ENCODE peak calls at places on chromosomes 13 and 19, in nine cellular contexts. M is endothelial cell of umbilical vein, Z is fibroblast of lung, V is IMR-90, C is A549, J is GM23248, K is neuronal stem cell, D is neural progenitor cell, S is Karpas-422. T is an unnamed sample.

GRCh38 chr19:10418281-10419199 is 1.8 kb upstream of the PDE4A start:
- DNase-seq in M (no peak), Z (no peak), V (no peak), C (no peak), J (peak; percentile 29), K (peak; percentile 62), D (peak; percentile 68), S (no peak), T (peak; percentile 17)

GRCh38 chr19:47779524-47780214 is 1.2 kb downstream of the SELENOW start:
- DNase-seq in M (no peak), Z (no peak), V (no peak), C (no peak), J (peak; percentile 44), K (no peak), D (no peak), S (no peak), T (peak; percentile 29)

GRCh38 chr13:24911135-24911524 is 147.2 kb downstream of the RNF17 start:
- DNase-seq in M (no peak), Z (peak; percentile 62), V (peak; percentile 74), C (peak; percentile 4), J (peak; percentile 53), K (no peak), D (no peak), S (no peak), T (no peak)

GRCh38 chr19:2333807-2334211 is 5.3 kb downstream of the SPPL2B start:
- DNase-seq in M (no peak), Z (no peak), V (no peak), C (no peak), J (no peak), K (no peak), D (no peak), S (no peak), T (no peak)

GRCh38 chr13:50686547-50686946 is 156.9 kb downstream of the DLEU7 start:
- DNase-seq in M (no peak), Z (no peak), V (no peak), C (no peak), J (no peak), K (no peak), D (no peak), S (no peak), T (no peak)

GRCh38 chr19:10353793-10354391 is 14.5 kb upstream of the ICAM3 start:
- DNase-seq in M (peak; percentile 33), Z (peak; percentile 26), V (peak; percentile 17), C (no peak), J (peak; percentile 45), K (peak; percentile 92), D (peak; percentile 95), S (peak; percentile 83), T (peak; percentile 78)

GRCh38 chr13:74406439-74406838 is 272.2 kb upstream of the KLF12 start:
- DNase-seq in M (no peak), Z (no peak), V (no peak), C (no peak), J (peak; percentile 23), K (no peak), D (no peak), S (no peak), T (no peak)

GRCh38 chr19:34459614-34460013 is 21.9 kb upstream of the WTIP start:
- DNase-seq in M (no peak), Z (no peak), V (no peak), C (no peak), J (no peak), K (no peak), D (no peak), S (no peak), T (no peak)

GRCh38 chr13:35839746-35840273 is 291.4 kb downstream of the DCLK1 start:
- DNase-seq in M (peak; percentile 38), Z (no peak), V (no peak), C (no peak), J (no peak), K (no peak), D (no peak), S (no peak), T (no peak)

GRCh38 chr19:10191347-10191746 is 3.4 kb downstream of the DNMT1 start:
- DNase-seq in M (peak; percentile 97), Z (peak; percentile 93), V (peak; percentile 95), C (no peak), J (peak; percentile 75), K (no peak), D (no peak), S (no peak), T (no peak)

GRCh38 chr13:30752201-30752797 is 17.0 kb downstream of the ALOX5AP start:
- DNase-seq in M (no peak), Z (peak; percentile 28), V (peak; percentile 50), C (no peak), J (peak; percentile 66), K (no peak), D (no peak), S (no peak), T (peak; percentile 32)

GRCh38 chr13:65456150-65456912 is 1773.8 kb downstream of the PCDH9 start:
- DNase-seq in M (no peak), Z (no peak), V (peak; percentile 66), C (no peak), J (no peak), K (no peak), D (no peak), S (no peak), T (no peak)

GRCh38 chr13:94480672-94481145 is 1.2 kb upstream of the DCT start:
- DNase-seq in M (no peak), Z (peak; percentile 74), V (peak; percentile 20), C (no peak), J (peak; percentile 91), K (no peak), D (no peak), S (no peak), T (peak; percentile 10)

GRCh38 chr13:93690139-93690538 is 463.5 kb downstream of the GPC6 start:
- DNase-seq in M (no peak), Z (peak; percentile 57), V (peak; percentile 46), C (no peak), J (peak; percentile 59), K (peak; percentile 48), D (peak; percentile 70), S (no peak), T (peak; percentile 52)

GRCh38 chr19:34961775-34962174 is 2.3 kb downstream of the ZNF792 start:
- DNase-seq in M (no peak), Z (no peak), V (no peak), C (no peak), J (no peak), K (no peak), D (no peak), S (no peak), T (no peak)

GRCh38 chr13:75963318-75963717 is 327.2 kb downstream of the LMO7 start:
- DNase-seq in M (no peak), Z (peak; percentile 5), V (no peak), C (no peak), J (no peak), K (no peak), D (peak; percentile 8), S (no peak), T (no peak)

GRCh38 chr13:114002771-114003321 is 29.0 kb upstream of the C13orf46 start:
- DNase-seq in M (no peak), Z (no peak), V (no peak), C (no peak), J (no peak), K (no peak), D (no peak), S (no peak), T (no peak)

GRCh38 chr13:34037636-34038325 is 219.8 kb downstream of the RFC3 start:
- DNase-seq in M (no peak), Z (no peak), V (no peak), C (no peak), J (peak; percentile 36), K (no peak), D (peak; percentile 32), S (no peak), T (no peak)

GRCh38 chr19:36106991-36107390 is 4.0 kb upstream of the OVOL3 start:
- DNase-seq in M (no peak), Z (no peak), V (no peak), C (no peak), J (no peak), K (no peak), D (no peak), S (no peak), T (no peak)

GRCh38 chr19:45733160-45733810 is at the start of gene MEIOSIN:
- DNase-seq in M (no peak), Z (no peak), V (no peak), C (no peak), J (no peak), K (no peak), D (no peak), S (no peak), T (no peak)

GRCh38 chr19:45729774-45730388 is 815 bp downstream of the FBXO46 start:
- DNase-seq in M (peak; percentile 30), Z (no peak), V (no peak), C (no peak), J (peak; percentile 42), K (no peak), D (no peak), S (peak; percentile 51), T (peak; percentile 27)

GRCh38 chr19:45730389-45731288 is at the start of gene FBXO46:
- DNase-seq in M (peak; percentile 99), Z (peak; percentile 99), V (peak; percentile 98), C (peak; percentile 98), J (peak; percentile 99), K (peak; percentile 94), D (peak; percentile 98), S (peak; percentile 100), T (peak; percentile 98)
- H3K27ac ChIP-seq in M (peak within 1 kb of the TSS; percentile 28), Z (peak within 1 kb of the TSS; percentile 56), V (peak within 1 kb of the TSS; percentile 50), C (peak within 1 kb of the TSS; percentile 92), J (peak within 1 kb of the TSS; percentile 19), K (peak within 1 kb of the TSS; percentile 9), D (no peak within 1 kb of the TSS), S (peak within 1 kb of the TSS; percentile 55), T (peak within 1 kb of the TSS; percentile 61)

GRCh38 chr19:38949580-38950367 is 19.0 kb downstream of the MRPS12 start:
- DNase-seq in M (peak; percentile 87), Z (peak; percentile 60), V (peak; percentile 25), C (no peak), J (peak; percentile 53), K (peak; percentile 80), D (peak; percentile 99), S (no peak), T (peak; percentile 92)
- H3K4me2 ChIP-seq in M (peak overlapping the region; percentile 37), Z (peak overlapping the region; percentile 64), V (no peak overlapping the region), C (no peak overlapping the region), J (no peak overlapping the region), K (peak overlapping the region; percentile 73), D (peak overlapping the region; percentile 74), S (no peak overlapping the region), T (peak overlapping the region; percentile 84)

GRCh38 chr19:1133471-1133929 is 29.7 kb downstream of the GPX4 start:
- DNase-seq in M (no peak), Z (no peak), V (no peak), C (peak; percentile 41), J (no peak), K (no peak), D (no peak), S (peak; percentile 96), T (no peak)
- H3K27ac ChIP-seq in M (peak overlapping the region; percentile 92), Z (peak overlapping the region; percentile 98), V (peak overlapping the region; percentile 46), C (no peak overlapping the region), J (no peak overlapping the region), K (no peak overlapping the region), D (no peak overlapping the region), S (no peak overlapping the region), T (peak overlapping the region; percentile 95)

GRCh38 chr13:59415498-59415897 is 748.2 kb downstream of the DIAPH3 start:
- DNase-seq in M (no peak), Z (no peak), V (no peak), C (no peak), J (no peak), K (no peak), D (no peak), S (no peak), T (no peak)

GRCh38 chr13:59413121-59413520 is 750.6 kb downstream of the DIAPH3 start:
- DNase-seq in M (no peak), Z (no peak), V (no peak), C (no peak), J (no peak), K (no peak), D (no peak), S (no peak), T (no peak)

GRCh38 chr13:59416561-59416960 is 747.2 kb downstream of the DIAPH3 start:
- DNase-seq in M (no peak), Z (no peak), V (no peak), C (no peak), J (no peak), K (no peak), D (peak; percentile 10), S (no peak), T (no peak)
- H3K4me2 ChIP-seq in M (no peak overlapping the region), Z (no peak overlapping the region), V (no peak overlapping the region), C (no peak overlapping the region), J (no peak overlapping the region), K (no peak overlapping the region), D (no peak overlapping the region), S (no peak overlapping the region), T (no peak overlapping the region)